ENCODE peak calls at places on chromosomes 3 and 15, in seven cellular contexts. One of them, this sample, is unnamed.

GRCh38 chr3:145953316-145953715 is 207.7 kb downstream of the PLOD2 start:
- DNase-seq in astrocyte of the spinal cord: peak
- DNase-seq in glutamatergic neuron: no peak
- DNase-seq in colonic mucosa: no peak
- DNase-seq in fibroblast of pulmonary artery: no peak
- DNase-seq in spleen: no peak
- DNase-seq in esophagus muscularis mucosa: no peak
- DNase-seq in this sample: no peak

GRCh38 chr15:73935547-73935946 is 9.3 kb downstream of the LOXL1 start:
- DNase-seq in fibroblast of pulmonary artery: peak
- DNase-seq in esophagus muscularis mucosa: no peak
- DNase-seq in spleen: peak
- DNase-seq in glutamatergic neuron: no peak
- DNase-seq in colonic mucosa: no peak
- DNase-seq in astrocyte of the spinal cord: no peak
- DNase-seq in this sample: no peak

GRCh38 chr3:48030188-48030587 is 14.0 kb upstream of the MAP4 start:
- DNase-seq in colonic mucosa: no peak
- DNase-seq in glutamatergic neuron: no peak
- DNase-seq in astrocyte of the spinal cord: no peak
- DNase-seq in spleen: no peak
- DNase-seq in fibroblast of pulmonary artery: no peak
- DNase-seq in esophagus muscularis mucosa: no peak
- DNase-seq in this sample: no peak

GRCh38 chr15:82602195-82602594 is 45.0 kb downstream of the CPEB1 start:
- DNase-seq in spleen: no peak
- DNase-seq in glutamatergic neuron: no peak
- DNase-seq in esophagus muscularis mucosa: no peak
- DNase-seq in colonic mucosa: no peak
- DNase-seq in fibroblast of pulmonary artery: no peak
- DNase-seq in astrocyte of the spinal cord: no peak
- DNase-seq in this sample: no peak

GRCh38 chr3:187017511-187018230 is 87.3 kb downstream of the ST6GAL1 start:
- DNase-seq in astrocyte of the spinal cord: no peak
- DNase-seq in colonic mucosa: peak
- DNase-seq in fibroblast of pulmonary artery: peak
- DNase-seq in esophagus muscularis mucosa: peak
- DNase-seq in glutamatergic neuron: peak
- DNase-seq in spleen: no peak
- DNase-seq in this sample: no peak

GRCh38 chr3:32963871-32964270 is 12.4 kb downstream of the CCR4 start:
- DNase-seq in spleen: no peak
- DNase-seq in fibroblast of pulmonary artery: no peak
- DNase-seq in colonic mucosa: no peak
- DNase-seq in astrocyte of the spinal cord: no peak
- DNase-seq in glutamatergic neuron: no peak
- DNase-seq in esophagus muscularis mucosa: peak
- DNase-seq in this sample: no peak

GRCh38 chr15:85024509-85025336 is 43.1 kb downstream of the PDE8A start:
- DNase-seq in spleen: no peak
- DNase-seq in astrocyte of the spinal cord: peak
- DNase-seq in esophagus muscularis mucosa: no peak
- DNase-seq in colonic mucosa: no peak
- DNase-seq in glutamatergic neuron: no peak
- DNase-seq in fibroblast of pulmonary artery: no peak
- DNase-seq in this sample: no peak

GRCh38 chr3:117616213-117616612 is 906.6 kb downstream of the TUSC7 start:
- DNase-seq in fibroblast of pulmonary artery: no peak
- DNase-seq in esophagus muscularis mucosa: no peak
- DNase-seq in glutamatergic neuron: no peak
- DNase-seq in spleen: no peak
- DNase-seq in astrocyte of the spinal cord: peak
- DNase-seq in colonic mucosa: no peak
- DNase-seq in this sample: no peak

GRCh38 chr3:186406669-186407635 is 44.9 kb upstream of the DGKG start:
- DNase-seq in astrocyte of the spinal cord: no peak
- DNase-seq in spleen: no peak
- DNase-seq in esophagus muscularis mucosa: no peak
- DNase-seq in glutamatergic neuron: no peak
- DNase-seq in colonic mucosa: no peak
- DNase-seq in fibroblast of pulmonary artery: no peak
- DNase-seq in this sample: no peak

GRCh38 chr15:98035134-98035533 is 74.6 kb downstream of the ARRDC4 start:
- DNase-seq in fibroblast of pulmonary artery: no peak
- DNase-seq in colonic mucosa: no peak
- DNase-seq in astrocyte of the spinal cord: no peak
- DNase-seq in esophagus muscularis mucosa: peak
- DNase-seq in spleen: no peak
- DNase-seq in glutamatergic neuron: no peak
- DNase-seq in this sample: no peak

GRCh38 chr15:35397027-35397426 is 148.9 kb downstream of the DPH6 start:
- DNase-seq in glutamatergic neuron: no peak
- DNase-seq in spleen: no peak
- DNase-seq in colonic mucosa: no peak
- DNase-seq in esophagus muscularis mucosa: no peak
- DNase-seq in fibroblast of pulmonary artery: no peak
- DNase-seq in astrocyte of the spinal cord: no peak
- DNase-seq in this sample: no peak

GRCh38 chr3:39267631-39268553 is 11.9 kb downstream of the CX3CR1 start:
- DNase-seq in glutamatergic neuron: no peak
- DNase-seq in spleen: no peak
- DNase-seq in colonic mucosa: no peak
- DNase-seq in esophagus muscularis mucosa: no peak
- DNase-seq in astrocyte of the spinal cord: no peak
- DNase-seq in fibroblast of pulmonary artery: no peak
- DNase-seq in this sample: peak

GRCh38 chr15:76335129-76335850 is 1.3 kb upstream of the ISL2 start:
- DNase-seq in fibroblast of pulmonary artery: no peak
- DNase-seq in glutamatergic neuron: peak
- DNase-seq in colonic mucosa: no peak
- DNase-seq in astrocyte of the spinal cord: no peak
- DNase-seq in esophagus muscularis mucosa: no peak
- DNase-seq in spleen: peak
- DNase-seq in this sample: no peak

GRCh38 chr3:94440767-94441493 is 378.1 kb downstream of the NSUN3 start:
- DNase-seq in spleen: no peak
- DNase-seq in astrocyte of the spinal cord: peak
- DNase-seq in esophagus muscularis mucosa: no peak
- DNase-seq in colonic mucosa: no peak
- DNase-seq in glutamatergic neuron: no peak
- DNase-seq in fibroblast of pulmonary artery: peak
- DNase-seq in this sample: no peak

GRCh38 chr3:58173670-58174472 is 36.9 kb downstream of the DNASE1L3 start:
- DNase-seq in glutamatergic neuron: peak
- DNase-seq in astrocyte of the spinal cord: no peak
- DNase-seq in fibroblast of pulmonary artery: peak
- DNase-seq in colonic mucosa: peak
- DNase-seq in esophagus muscularis mucosa: no peak
- DNase-seq in spleen: peak
- DNase-seq in this sample: no peak
- TF ChIP-seq CTCF in glutamatergic neuron: no peak
- TF ChIP-seq CTCF in astrocyte of the spinal cord: peak
- TF ChIP-seq CTCF in fibroblast of pulmonary artery: peak
- TF ChIP-seq CTCF in colonic mucosa: peak
- TF ChIP-seq CTCF in esophagus muscularis mucosa: no peak
- TF ChIP-seq CTCF in spleen: peak
- TF ChIP-seq CTCF in this sample: no peak

GRCh38 chr15:79218588-79219200 is 63.8 kb upstream of the ANKRD34C start:
- DNase-seq in colonic mucosa: no peak
- DNase-seq in astrocyte of the spinal cord: no peak
- DNase-seq in glutamatergic neuron: no peak
- DNase-seq in spleen: no peak
- DNase-seq in fibroblast of pulmonary artery: peak
- DNase-seq in esophagus muscularis mucosa: no peak
- DNase-seq in this sample: no peak
- TF ChIP-seq CTCF in colonic mucosa: no peak
- TF ChIP-seq CTCF in astrocyte of the spinal cord: peak
- TF ChIP-seq CTCF in glutamatergic neuron: peak
- TF ChIP-seq CTCF in spleen: peak
- TF ChIP-seq CTCF in fibroblast of pulmonary artery: peak
- TF ChIP-seq CTCF in esophagus muscularis mucosa: no peak
- TF ChIP-seq CTCF in this sample: no peak

GRCh38 chr3:45002139-45002660 is 23.9 kb upstream of the CLEC3B start:
- DNase-seq in fibroblast of pulmonary artery: no peak
- DNase-seq in glutamatergic neuron: no peak
- DNase-seq in spleen: no peak
- DNase-seq in colonic mucosa: no peak
- DNase-seq in astrocyte of the spinal cord: no peak
- DNase-seq in esophagus muscularis mucosa: no peak
- DNase-seq in this sample: no peak

GRCh38 chr3:45002680-45003079 is 23.4 kb upstream of the CLEC3B start:
- DNase-seq in spleen: no peak
- DNase-seq in colonic mucosa: no peak
- DNase-seq in esophagus muscularis mucosa: no peak
- DNase-seq in glutamatergic neuron: no peak
- DNase-seq in astrocyte of the spinal cord: no peak
- DNase-seq in fibroblast of pulmonary artery: no peak
- DNase-seq in this sample: no peak

GRCh38 chr3:45003406-45003805 is 22.7 kb upstream of the CLEC3B start:
- DNase-seq in fibroblast of pulmonary artery: no peak
- DNase-seq in esophagus muscularis mucosa: no peak
- DNase-seq in colonic mucosa: no peak
- DNase-seq in astrocyte of the spinal cord: no peak
- DNase-seq in spleen: no peak
- DNase-seq in glutamatergic neuron: no peak
- DNase-seq in this sample: no peak

GRCh38 chr3:45000823-45001222 is 24.8 kb downstream of the EXOSC7 start:
- DNase-seq in esophagus muscularis mucosa: no peak
- DNase-seq in astrocyte of the spinal cord: no peak
- DNase-seq in fibroblast of pulmonary artery: no peak
- DNase-seq in glutamatergic neuron: no peak
- DNase-seq in colonic mucosa: no peak
- DNase-seq in spleen: no peak
- DNase-seq in this sample: no peak

GRCh38 chr3:45001738-45002137 is 24.4 kb upstream of the CLEC3B start:
- DNase-seq in glutamatergic neuron: no peak
- DNase-seq in fibroblast of pulmonary artery: no peak
- DNase-seq in esophagus muscularis mucosa: no peak
- DNase-seq in astrocyte of the spinal cord: no peak
- DNase-seq in spleen: no peak
- DNase-seq in colonic mucosa: no peak
- DNase-seq in this sample: no peak
- TF ChIP-seq CTCF in glutamatergic neuron: no peak
- TF ChIP-seq CTCF in fibroblast of pulmonary artery: peak
- TF ChIP-seq CTCF in esophagus muscularis mucosa: no peak
- TF ChIP-seq CTCF in astrocyte of the spinal cord: peak
- TF ChIP-seq CTCF in spleen: no peak
- TF ChIP-seq CTCF in colonic mucosa: no peak
- TF ChIP-seq CTCF in this sample: no peak

GRCh38 chr3:110405830-110406580 is 665.6 kb upstream of the NECTIN3 start:
- DNase-seq in spleen: no peak
- DNase-seq in astrocyte of the spinal cord: no peak
- DNase-seq in esophagus muscularis mucosa: no peak
- DNase-seq in colonic mucosa: no peak
- DNase-seq in fibroblast of pulmonary artery: no peak
- DNase-seq in glutamatergic neuron: no peak
- DNase-seq in this sample: no peak

GRCh38 chr3:110397115-110397514 is 674.5 kb upstream of the NECTIN3 start:
- DNase-seq in colonic mucosa: no peak
- DNase-seq in esophagus muscularis mucosa: no peak
- DNase-seq in astrocyte of the spinal cord: no peak
- DNase-seq in fibroblast of pulmonary artery: no peak
- DNase-seq in glutamatergic neuron: no peak
- DNase-seq in spleen: no peak
- DNase-seq in this sample: no peak

DNA sequence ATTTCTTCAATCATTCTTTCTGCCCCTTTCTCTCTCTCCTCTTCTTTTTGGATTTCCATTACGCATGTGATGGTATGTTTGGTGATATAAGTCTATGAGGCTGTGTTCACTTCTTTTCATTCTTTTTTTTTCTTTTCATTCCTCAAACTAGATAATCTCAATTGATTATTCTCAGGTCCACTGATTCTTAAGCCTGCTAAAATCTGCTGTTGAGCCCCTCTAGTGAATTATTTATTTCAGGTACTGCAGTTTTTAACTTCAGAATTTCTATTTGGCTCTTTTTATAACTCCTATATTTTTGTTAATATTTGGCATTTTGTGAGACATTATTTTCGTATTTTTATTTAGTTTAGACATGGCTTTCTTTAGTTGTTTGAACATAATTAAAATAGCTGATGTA is 671.3 kb upstream of the NECTIN3 start:
- DNase-seq in spleen: no peak
- DNase-seq in astrocyte of the spinal cord: no peak
- DNase-seq in esophagus muscularis mucosa: no peak
- DNase-seq in glutamatergic neuron: no peak
- DNase-seq in fibroblast of pulmonary artery: no peak
- DNase-seq in colonic mucosa: no peak
- DNase-seq in this sample: no peak
- TF ChIP-seq CTCF in spleen: no peak
- TF ChIP-seq CTCF in astrocyte of the spinal cord: no peak
- TF ChIP-seq CTCF in esophagus muscularis mucosa: no peak
- TF ChIP-seq CTCF in glutamatergic neuron: no peak
- TF ChIP-seq CTCF in fibroblast of pulmonary artery: no peak
- TF ChIP-seq CTCF in colonic mucosa: no peak
- TF ChIP-seq CTCF in this sample: no peak

DNA sequence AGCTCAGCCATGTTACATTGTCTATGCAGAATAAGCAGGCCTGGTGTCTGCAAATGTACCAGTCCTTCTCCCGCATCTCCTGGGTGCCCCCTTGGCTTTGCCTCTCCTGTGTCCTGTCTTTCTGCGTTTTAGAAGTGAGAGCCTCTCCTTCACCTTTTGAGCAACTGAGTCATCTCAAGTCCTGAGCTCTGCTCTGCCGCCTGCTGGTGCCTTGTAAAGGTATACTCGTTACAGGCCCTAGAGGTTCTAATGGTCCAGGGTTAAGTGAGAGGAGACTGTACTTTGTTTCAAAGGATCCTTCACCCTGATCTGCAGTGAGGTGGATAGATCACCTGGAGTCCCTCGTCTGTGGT is 12.6 kb downstream of the GHRL start:
- DNase-seq in fibroblast of pulmonary artery: no peak
- DNase-seq in glutamatergic neuron: no peak
- DNase-seq in spleen: peak
- DNase-seq in esophagus muscularis mucosa: no peak
- DNase-seq in colonic mucosa: no peak
- DNase-seq in astrocyte of the spinal cord: no peak
- DNase-seq in this sample: no peak
- TF ChIP-seq CTCF in fibroblast of pulmonary artery: peak
- TF ChIP-seq CTCF in glutamatergic neuron: no peak
- TF ChIP-seq CTCF in spleen: no peak
- TF ChIP-seq CTCF in esophagus muscularis mucosa: no peak
- TF ChIP-seq CTCF in colonic mucosa: no peak
- TF ChIP-seq CTCF in astrocyte of the spinal cord: peak
- TF ChIP-seq CTCF in this sample: no peak

GRCh38 chr3:179146911-179147570 is 1.1 kb upstream of the PIK3CA start:
- DNase-seq in glutamatergic neuron: no peak
- DNase-seq in esophagus muscularis mucosa: no peak
- DNase-seq in spleen: no peak
- DNase-seq in astrocyte of the spinal cord: peak
- DNase-seq in fibroblast of pulmonary artery: peak
- DNase-seq in colonic mucosa: peak
- DNase-seq in this sample: no peak
- TF ChIP-seq CTCF in glutamatergic neuron: peak
- TF ChIP-seq CTCF in esophagus muscularis mucosa: peak
- TF ChIP-seq CTCF in spleen: peak
- TF ChIP-seq CTCF in astrocyte of the spinal cord: peak
- TF ChIP-seq CTCF in fibroblast of pulmonary artery: peak
- TF ChIP-seq CTCF in colonic mucosa: peak
- TF ChIP-seq CTCF in this sample: peak

DNA sequence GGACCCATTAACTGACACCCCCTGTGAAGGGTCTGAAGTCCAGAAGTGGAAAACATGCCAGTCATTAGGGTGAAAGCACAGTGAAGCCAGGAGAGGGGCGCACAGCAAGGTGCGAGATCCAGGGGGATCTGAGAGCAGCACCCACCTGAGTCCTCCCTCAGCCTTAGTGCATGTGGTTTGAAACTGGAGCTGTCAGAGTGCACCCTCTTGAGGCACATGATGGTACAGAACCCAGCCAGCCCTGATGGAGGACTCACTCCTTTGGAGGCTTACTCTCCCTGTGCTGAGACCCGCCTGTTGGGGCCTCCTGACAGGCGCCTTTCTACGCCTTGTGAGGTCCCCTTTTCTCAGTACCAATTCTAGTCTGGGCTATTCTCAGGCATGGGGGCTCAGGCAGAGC is 77.8 kb downstream of the IL20RB start:
- DNase-seq in colonic mucosa: no peak
- DNase-seq in esophagus muscularis mucosa: no peak
- DNase-seq in spleen: no peak
- DNase-seq in fibroblast of pulmonary artery: peak
- DNase-seq in astrocyte of the spinal cord: no peak
- DNase-seq in glutamatergic neuron: no peak
- DNase-seq in this sample: no peak
- TF ChIP-seq CTCF in colonic mucosa: no peak
- TF ChIP-seq CTCF in esophagus muscularis mucosa: no peak
- TF ChIP-seq CTCF in spleen: no peak
- TF ChIP-seq CTCF in fibroblast of pulmonary artery: peak
- TF ChIP-seq CTCF in astrocyte of the spinal cord: peak
- TF ChIP-seq CTCF in glutamatergic neuron: peak
- TF ChIP-seq CTCF in this sample: no peak